ENCODE peak calls at places on chromosomes 4 and X, in seven cellular contexts. S is astrocyte; M is kidney; V is CD8-positive, alpha-beta memory T cell; E is lung; O is K562; U is fibroblast of lung. H is an unnamed sample. For H3K4me1, the result is how much of the 10 kb centered on the place peaks cover.

GRCh38 chr4:3403104-3403906 is 38.5 kb upstream of the HGFAC start:
- DNase-seq in M (no peak), O (no peak), S (no peak), E (no peak), V (no peak), U (no peak), H (no peak)

GRCh38 chrX:1190596-1191145 is 21.8 kb downstream of the CRLF2 start:
- DNase-seq in V (no peak), S (no peak), U (no peak), O (no peak), E (no peak), M (peak), H (no peak)

GRCh38 chr4:155342142-155342541 is 34.6 kb downstream of the MAP9 start:
- DNase-seq in V (no peak), M (no peak), S (peak), U (peak), O (no peak), E (no peak), H (peak)

GRCh38 chr4:169120624-169121023 is 110.6 kb upstream of the CBR4 start:
- DNase-seq in E (no peak), V (no peak), M (no peak), U (no peak), O (no peak), S (no peak), H (no peak)

GRCh38 chr4:44002368-44002767 is 446.2 kb downstream of the KCTD8 start:
- DNase-seq in M (no peak), V (no peak), O (no peak), U (no peak), E (no peak), S (no peak), H (no peak)

GRCh38 chr4:67288964-67289363 is 256.3 kb downstream of the CENPC start:
- DNase-seq in U (no peak), O (peak), M (no peak), E (no peak), S (no peak), V (no peak), H (peak)

GRCh38 chr4:1194028-1194900 is 21.9 kb upstream of the SPON2 start:
- DNase-seq in O (no peak), M (peak), U (peak), E (no peak), V (no peak), S (no peak), H (no peak)

GRCh38 chr4:68310651-68311247 is 39.1 kb downstream of the YTHDC1 start:
- DNase-seq in E (no peak), U (no peak), M (no peak), V (no peak), O (no peak), S (no peak), H (no peak)

GRCh38 chr4:160492181-160492580 is 1389.3 kb downstream of the RAPGEF2 start:
- DNase-seq in O (no peak), U (no peak), V (no peak), E (no peak), M (no peak), S (no peak), H (no peak)

GRCh38 chrX:10569946-10570345 is 50.4 kb downstream of the MID1 start:
- DNase-seq in M (no peak), V (no peak), O (no peak), E (no peak), U (no peak), S (peak), H (no peak)

GRCh38 chrX:22073928-22074327 is 41.8 kb downstream of the PHEX start:
- DNase-seq in V (no peak), M (no peak), E (no peak), O (no peak), S (no peak), U (no peak), H (peak)

GRCh38 chr4:88573995-88574394 is 18.3 kb upstream of the HERC3 start:
- DNase-seq in O (no peak), S (peak), M (no peak), V (no peak), U (peak), E (no peak), H (no peak)

GRCh38 chr4:51851090-51851936 is 8.4 kb downstream of the DCUN1D4 start:
- DNase-seq in O (no peak), V (no peak), S (no peak), M (no peak), E (no peak), U (no peak), H (no peak)
- H3K4me1 ChIP-seq in O (under half), V (under half), S (under half), M (under half), E (under half), U (under half), H (under half)

DNA sequence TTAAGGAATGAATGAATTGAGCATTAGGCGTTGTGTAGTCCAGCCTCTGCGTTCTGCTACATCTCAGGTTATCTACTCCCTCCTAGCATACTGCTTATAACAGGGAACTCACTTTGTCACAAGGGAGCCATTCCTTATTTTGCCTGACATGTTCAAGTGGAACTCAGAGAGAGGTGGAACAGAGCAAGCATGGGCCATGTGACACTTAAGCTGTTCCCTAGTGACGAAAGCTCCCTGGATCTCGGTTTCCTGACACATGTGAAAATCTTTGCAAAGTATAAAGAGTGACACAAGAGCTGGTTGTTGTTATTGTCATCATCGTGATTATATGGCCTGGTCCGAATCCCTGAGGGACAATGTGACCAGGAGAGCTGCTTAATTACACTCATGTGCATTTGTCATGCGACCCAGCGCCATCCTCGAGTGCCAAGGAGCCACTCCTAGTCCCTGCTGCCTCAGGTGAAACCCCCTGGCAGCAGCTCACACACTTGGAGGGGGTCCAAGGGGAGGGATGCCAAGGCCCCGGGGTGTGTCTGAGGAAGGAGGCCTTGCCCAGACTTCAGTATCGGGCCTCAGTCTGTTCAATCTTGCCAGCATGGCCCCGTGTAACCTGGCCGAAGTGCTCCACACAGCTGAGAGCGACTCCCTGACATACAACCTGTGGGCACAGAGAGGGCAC is 98.5 kb upstream of the MAP3K15 start:
- DNase-seq in O (no peak), M (no peak), V (no peak), U (no peak), S (no peak), E (peak), H (no peak)
- H3K4me1 ChIP-seq in O (under half), M (under half), V (under half), U (under half), S (under half), E (under half), H (under half)

DNA sequence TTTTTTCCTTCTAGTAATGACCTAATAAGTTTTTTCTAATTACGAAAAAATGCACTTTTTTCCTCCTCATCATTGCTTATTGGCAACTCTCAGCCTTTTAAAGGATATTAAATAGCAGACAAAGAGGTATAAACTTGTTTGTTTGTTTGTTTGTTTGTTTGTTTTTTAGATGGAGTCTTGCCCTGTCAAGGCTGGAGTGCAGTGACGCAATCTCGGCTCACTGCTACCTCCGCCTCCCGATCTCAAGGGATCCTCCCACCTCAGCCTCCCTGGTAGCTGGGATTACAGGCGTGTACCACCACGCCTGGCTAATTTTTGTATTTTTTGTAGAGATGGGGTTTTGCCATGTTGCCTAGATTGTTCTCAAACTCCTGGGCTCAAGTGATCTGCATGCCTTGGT is 6.0 kb downstream of the RBM47 start:
- DNase-seq in V (no peak), O (no peak), U (no peak), S (no peak), M (no peak), E (no peak), H (no peak)
- H3K4me1 ChIP-seq in V (under half), O (under half), U (under half), S (under half), M (under half), E (under half), H (under half)

GRCh38 chr4:102815981-102816380 is 11.4 kb downstream of the UBE2D3 start:
- DNase-seq in O (no peak), U (peak), V (no peak), E (no peak), M (no peak), S (peak), H (peak)
- H3K4me1 ChIP-seq in O (under half), U (under half), V (half or more), E (under half), M (under half), S (under half), H (half or more)

DNA sequence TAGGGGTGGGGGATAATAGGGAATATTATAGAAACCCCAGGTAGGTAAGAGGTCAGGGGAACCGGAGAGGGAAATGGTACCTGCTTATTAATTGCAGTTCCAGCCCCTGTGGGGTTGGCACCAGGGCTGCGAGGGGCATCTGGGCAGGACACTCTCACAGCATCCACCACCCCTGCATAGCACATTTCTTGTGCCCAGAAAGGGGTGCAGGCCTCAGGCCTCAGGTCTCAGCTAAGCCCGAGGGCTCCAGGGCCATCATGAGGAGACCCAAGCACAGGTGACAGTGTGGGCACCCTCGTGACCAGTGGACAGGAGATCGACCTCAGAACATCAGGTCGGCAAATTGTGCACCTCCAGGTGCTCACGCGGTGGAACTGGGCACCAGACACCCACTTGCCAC is 164.7 kb downstream of the EVC2 start:
- DNase-seq in E (no peak), U (no peak), V (no peak), S (no peak), M (no peak), O (no peak), H (no peak)
- H3K4me1 ChIP-seq in E (under half), U (under half), V (under half), S (under half), M (under half), O (under half), H (under half)

GRCh38 chr4:17327587-17327986 is 184.3 kb downstream of the QDPR start:
- DNase-seq in M (no peak), S (peak), E (no peak), V (no peak), U (no peak), O (no peak), H (no peak)
- H3K4me1 ChIP-seq in M (under half), S (under half), E (under half), V (under half), U (under half), O (under half), H (under half)

DNA sequence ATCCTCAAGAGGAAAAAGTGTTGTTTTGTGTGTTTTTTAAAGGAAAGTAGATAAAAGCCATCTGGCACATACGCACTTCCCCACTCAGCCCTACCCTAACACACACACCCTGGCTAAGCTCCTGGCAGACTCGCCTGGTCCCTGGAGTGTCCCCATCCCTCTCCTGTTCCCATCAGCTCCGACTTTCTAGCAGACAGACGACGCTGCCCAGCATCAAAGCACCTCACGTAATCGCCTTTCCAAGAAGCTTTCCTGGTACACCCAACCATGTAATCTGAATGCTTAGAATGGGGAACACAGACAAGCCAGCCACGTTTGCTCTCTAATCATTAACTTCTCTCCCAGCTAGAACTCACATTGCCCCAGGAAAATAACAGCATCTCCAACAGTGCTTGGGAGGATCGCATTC is 116.2 kb downstream of the AFAP1 start:
- DNase-seq in O (no peak), S (no peak), V (no peak), E (no peak), M (peak), U (peak), H (no peak)
- H3K4me1 ChIP-seq in O (under half), S (under half), V (under half), E (under half), M (under half), U (under half), H (under half)

GRCh38 chr4:114980932-114981693 is 132.3 kb downstream of the NDST4 start:
- DNase-seq in E (no peak), S (no peak), U (no peak), M (no peak), V (no peak), O (no peak), H (no peak)

DNA sequence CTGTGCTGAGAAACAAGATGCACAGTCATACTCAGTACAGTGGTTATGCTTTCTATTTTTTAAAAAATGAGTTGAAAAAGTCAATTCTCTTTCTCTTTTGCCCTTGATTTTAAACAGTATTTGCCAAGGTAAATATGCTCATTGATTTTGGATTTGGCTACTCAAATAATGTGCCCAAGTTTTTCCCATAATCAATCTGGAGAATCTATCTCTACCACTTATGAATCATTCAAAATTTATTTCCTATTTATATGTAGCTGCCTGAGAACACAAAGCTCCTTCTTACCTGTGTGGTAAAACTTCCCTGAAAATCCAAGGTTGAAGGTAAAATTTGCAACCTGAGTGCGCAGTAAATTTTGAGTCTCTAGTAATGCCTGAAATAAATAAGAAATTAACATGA is 136.5 kb downstream of the NDST4 start:
- DNase-seq in E (no peak), S (no peak), U (no peak), M (no peak), O (no peak), V (no peak), H (no peak)
- H3K4me1 ChIP-seq in E (under half), S (under half), U (under half), M (under half), O (under half), V (under half), H (under half)

DNA sequence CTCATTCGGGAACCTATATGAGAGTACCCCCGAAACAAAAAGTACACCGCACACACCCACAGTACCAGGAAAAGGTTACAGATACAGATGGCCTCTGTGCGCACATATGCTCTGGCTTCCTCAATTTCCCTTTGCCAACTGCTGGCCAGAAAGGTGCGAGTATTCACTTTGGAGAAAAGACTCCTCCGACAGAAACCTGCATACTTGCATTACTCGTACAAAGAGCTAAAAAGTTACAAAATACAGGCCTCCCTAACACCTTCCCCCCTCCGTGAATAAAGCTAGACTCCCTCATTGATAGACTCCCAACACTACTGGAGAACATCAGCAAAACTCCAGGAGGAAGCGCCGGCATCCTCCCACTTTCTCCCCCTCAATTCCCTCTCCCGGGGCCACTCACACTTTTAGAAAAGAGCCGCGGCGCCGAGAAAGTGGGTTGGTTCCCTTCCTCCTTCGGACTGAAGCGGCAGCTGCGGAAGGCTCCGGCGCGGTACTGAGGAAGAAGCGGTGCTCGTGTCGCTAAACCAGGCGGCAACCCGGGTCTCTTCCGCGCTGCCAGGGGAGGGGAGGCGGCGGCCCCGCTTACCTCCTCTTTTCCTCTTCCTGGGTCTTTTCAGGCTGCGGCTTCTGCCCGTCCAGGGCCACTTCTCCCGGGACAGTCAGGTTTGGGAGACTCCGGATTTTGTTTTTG is 1.2 kb downstream of the FBXW7 start:
- DNase-seq in M (peak), S (peak), U (peak), O (peak), E (peak), V (peak), H (no peak)
- H3K4me1 ChIP-seq in M (under half), S (under half), U (under half), O (under half), E (under half), V (half or more), H (under half)

GRCh38 chr4:139913995-139914394 is 240.0 kb downstream of the MAML3 start:
- DNase-seq in S (peak), O (no peak), U (peak), E (no peak), M (no peak), V (no peak), H (no peak)

GRCh38 chr4:139918591-139918990 is 235.4 kb downstream of the MAML3 start:
- DNase-seq in S (peak), V (no peak), M (no peak), E (no peak), U (no peak), O (no peak), H (no peak)

GRCh38 chr4:139917896-139918295 is 236.1 kb downstream of the MAML3 start:
- DNase-seq in V (no peak), E (no peak), S (no peak), U (no peak), M (no peak), O (no peak), H (no peak)

GRCh38 chr4:139913398-139913990 is 240.5 kb downstream of the MAML3 start:
- DNase-seq in M (no peak), E (no peak), U (peak), S (peak), V (no peak), O (no peak), H (no peak)

DNA sequence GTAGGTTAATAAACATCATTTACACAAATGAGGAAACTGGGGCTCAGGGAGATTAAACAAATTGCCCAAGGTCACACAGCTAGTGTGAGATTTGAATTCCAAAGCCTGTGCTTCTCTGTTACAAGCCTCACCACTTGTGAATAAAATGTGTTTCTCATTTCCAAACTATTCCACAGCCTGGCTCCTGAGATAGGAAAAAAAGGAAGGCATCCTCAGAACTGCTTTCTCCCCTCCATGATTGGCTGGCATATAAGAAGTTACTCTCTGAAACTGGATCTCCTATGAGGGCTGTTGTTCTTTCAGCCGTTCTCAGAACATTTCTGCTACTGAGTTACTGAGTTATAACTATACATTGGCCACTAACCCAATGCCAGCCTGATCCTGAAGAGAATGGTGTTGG is 237.9 kb downstream of the MAML3 start:
- DNase-seq in E (no peak), M (no peak), V (no peak), O (no peak), S (peak), U (no peak), H (no peak)
- H3K4me1 ChIP-seq in E (under half), M (under half), V (under half), O (under half), S (under half), U (under half), H (under half)